ENCODE peak calls at places on chromosomes 6 and 20, in nine cellular contexts. P is transverse colon, H is IMR-90, Q is DND-41, C is spleen, K is fibroblast of lung, F is uterus, A is coronary artery, M is HFFc6. U is an unnamed sample.

GRCh38 chr20:56779452-56780143 is 150.5 kb downstream of the TFAP2C start:
- DNase-seq in P (no peak), H (no peak), Q (peak; percentile 59), C (peak; percentile 14), K (no peak), F (no peak), A (no peak), M (no peak), U (no peak)

GRCh38 chr20:50169329-50169823 is 15.9 kb upstream of the PEDS1 start:
- DNase-seq in P (peak; percentile 89), H (peak; percentile 76), Q (peak; percentile 86), C (peak; percentile 87), K (peak; percentile 82), F (peak; percentile 82), A (no peak), M (peak; percentile 62), U (peak; percentile 71)

GRCh38 chr6:33620158-33620583 is 951 bp upstream of the ITPR3 start:
- DNase-seq in P (peak; percentile 63), H (no peak), Q (peak; percentile 70), C (peak; percentile 84), K (no peak), F (no peak), A (no peak), M (peak; percentile 28), U (no peak)

GRCh38 chr6:150368762-150369161 is at the start of gene IYD:
- DNase-seq in P (peak; percentile 81), H (no peak), Q (no peak), C (no peak), K (no peak), F (no peak), A (no peak), M (no peak), U (no peak)

GRCh38 chr6:132084811-132085509 is 133.8 kb upstream of the CCN2 start:
- DNase-seq in P (no peak), H (peak; percentile 99), Q (no peak), C (no peak), K (peak; percentile 85), F (no peak), A (no peak), M (peak; percentile 98), U (no peak)

GRCh38 chr6:16716450-16716858 is 44.8 kb downstream of the ATXN1 start:
- DNase-seq in P (no peak), H (no peak), Q (no peak), C (no peak), K (no peak), F (no peak), A (no peak), M (no peak), U (no peak)

GRCh38 chr6:159106627-159107241 is 61.9 kb upstream of the TAGAP start:
- DNase-seq in P (peak; percentile 83), H (peak; percentile 40), Q (peak; percentile 94), C (peak; percentile 90), K (peak; percentile 48), F (peak; percentile 49), A (peak; percentile 64), M (peak; percentile 52), U (peak; percentile 86)

GRCh38 chr20:53070714-53071392 is 98.7 kb downstream of the TSHZ2 start:
- DNase-seq in P (no peak), H (no peak), Q (no peak), C (no peak), K (no peak), F (no peak), A (no peak), M (no peak), U (no peak)

GRCh38 chr6:137709424-137710281 is 157.4 kb upstream of the TNFAIP3 start:
- DNase-seq in P (no peak), H (peak; percentile 88), Q (no peak), C (no peak), K (peak; percentile 60), F (no peak), A (no peak), M (no peak), U (no peak)

GRCh38 chr6:3390698-3391097 is 66.2 kb downstream of the SLC22A23 start:
- DNase-seq in P (peak; percentile 88), H (peak; percentile 69), Q (no peak), C (no peak), K (peak; percentile 79), F (no peak), A (no peak), M (peak; percentile 41), U (no peak)

GRCh38 chr20:64228086-64228485 is 27.5 kb upstream of the PCMTD2 start:
- DNase-seq in P (no peak), H (no peak), Q (no peak), C (no peak), K (no peak), F (no peak), A (no peak), M (no peak), U (no peak)

GRCh38 chr6:127173541-127173940 is 55.1 kb downstream of the RSPO3 start:
- DNase-seq in P (no peak), H (no peak), Q (no peak), C (no peak), K (no peak), F (no peak), A (no peak), M (no peak), U (no peak)

GRCh38 chr6:53635322-53635721 is 30.2 kb downstream of the KLHL31 start:
- DNase-seq in P (no peak), H (peak; percentile 30), Q (no peak), C (no peak), K (no peak), F (no peak), A (no peak), M (no peak), U (no peak)

GRCh38 chr20:44091026-44091425 is 96.0 kb downstream of the JPH2 start:
- DNase-seq in P (no peak), H (no peak), Q (no peak), C (no peak), K (peak; percentile 17), F (no peak), A (no peak), M (no peak), U (no peak)
- TF ChIP-seq CTCF in P (no peak), H (no peak), Q (no peak), C (no peak), K (no peak), F (no peak), A (no peak), M (peak; percentile 32), U (no peak)

GRCh38 chr6:41724638-41725501 is 10.5 kb downstream of the TFEB start:
- DNase-seq in P (no peak), H (no peak), Q (no peak), C (no peak), K (no peak), F (no peak), A (no peak), M (no peak), U (no peak)
- TF ChIP-seq CTCF in P (no peak), H (no peak), Q (peak; percentile 13), C (no peak), K (peak; percentile 3), F (no peak), A (no peak), M (peak; percentile 43), U (no peak)

DNA sequence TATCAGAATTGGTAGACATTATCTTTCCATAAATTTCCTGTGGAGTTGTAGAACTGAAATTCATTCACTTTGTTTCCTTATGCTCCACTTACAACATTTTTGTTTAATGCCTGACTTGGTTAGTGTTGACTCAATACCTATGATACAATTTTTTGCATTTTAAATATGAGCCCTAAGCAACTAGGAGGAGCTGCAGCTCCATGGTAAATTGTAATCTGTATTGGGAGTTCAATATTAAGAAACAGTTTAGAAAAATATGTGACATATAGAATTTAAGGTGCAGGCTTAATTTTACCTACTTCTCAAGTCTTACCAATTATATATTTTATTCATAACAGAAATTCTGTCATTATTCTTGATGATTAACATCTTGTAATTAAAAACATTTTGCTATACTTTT is 868.3 kb downstream of the EYS start:
- DNase-seq in P (no peak), H (no peak), Q (no peak), C (no peak), K (peak; percentile 57), F (no peak), A (no peak), M (no peak), U (no peak)
- TF ChIP-seq CTCF in P (no peak), H (peak; percentile 9), Q (no peak), C (no peak), K (peak; percentile 43), F (no peak), A (no peak), M (no peak), U (no peak)

GRCh38 chr20:34302312-34302722 is 838 bp downstream of the AHCY start:
- DNase-seq in P (no peak), H (peak; percentile 47), Q (no peak), C (no peak), K (peak; percentile 49), F (no peak), A (no peak), M (peak; percentile 21), U (no peak)
- TF ChIP-seq CTCF in P (peak; percentile 24), H (no peak), Q (peak; percentile 50), C (no peak), K (no peak), F (no peak), A (no peak), M (peak; percentile 56), U (peak; percentile 13)

U was measured in CD14-positive monocyte.